ENCODE peak calls at places on chromosomes 11 and 22, in four cellular contexts. W, V, X and G are unnamed samples.

GRCh38 chr22:49633010-49633324 is 194.7 kb downstream of the BRD1 start:
- DNase-seq in W (no peak), V (no peak), X (no peak), G (no peak)

GRCh38 chr11:86606849-86607481 is 65.5 kb downstream of the ME3 start:
- DNase-seq in W (no peak), V (no peak), X (no peak), G (no peak)

GRCh38 chr22:26949193-26949592 is 291.8 kb downstream of the MIAT start:
- DNase-seq in W (peak), V (no peak), X (no peak), G (no peak)

GRCh38 chr11:3166268-3167142 is 1.4 kb upstream of the OSBPL5 start:
- DNase-seq in W (no peak), V (no peak), X (no peak), G (no peak)

GRCh38 chr11:15714641-15715399 is 600.1 kb downstream of the INSC start:
- DNase-seq in W (no peak), V (no peak), X (no peak), G (no peak)

GRCh38 chr11:74139151-74139918 is 31.5 kb downstream of the C2CD3 start:
- DNase-seq in W (no peak), V (no peak), X (no peak), G (no peak)

GRCh38 chr22:48577014-48577690 is 1250.5 kb downstream of the BRD1 start:
- DNase-seq in W (no peak), V (peak), X (no peak), G (no peak)

GRCh38 chr11:1493650-1494244 is 7.2 kb upstream of the MOB2 start:
- DNase-seq in W (no peak), V (no peak), X (no peak), G (no peak)

GRCh38 chr11:77095551-77096490 is 6.8 kb upstream of the OMP start:
- DNase-seq in W (no peak), V (no peak), X (no peak), G (no peak)

GRCh38 chr11:44203270-44204043 is 106.5 kb downstream of the ALX4 start:
- DNase-seq in W (no peak), V (no peak), X (no peak), G (no peak)

GRCh38 chr11:2566223-2567025 is 121.6 kb downstream of the KCNQ1 start:
- DNase-seq in W (no peak), V (no peak), X (no peak), G (no peak)